ENCODE peak calls at places on chromosomes 6 and 20, in seven cellular contexts. I is endothelial cell of umbilical vein, J is PC-3, V is IMR-90, T is H9, R is neural progenitor cell, A is mammary epithelial cell. E is an unnamed sample.

GRCh38 chr6:57257911-57258541 is 35.9 kb upstream of the RAB23 start:
- DNase-seq in R (no peak), V (peak; percentile 84), T (no peak), J (no peak), I (peak; percentile 12), A (no peak), E (no peak)

GRCh38 chr6:40324206-40324605 is 263.0 kb downstream of the LRFN2 start:
- DNase-seq in I (no peak), A (no peak), V (no peak), T (no peak), R (no peak), J (no peak), E (no peak)

GRCh38 chr6:8334113-8334512 is 101.2 kb downstream of the SLC35B3 start:
- DNase-seq in J (no peak), A (peak; percentile 59), I (no peak), R (no peak), T (no peak), V (no peak), E (no peak)

GRCh38 chr6:138001750-138002349 is 105.4 kb downstream of the PERP start:
- DNase-seq in T (no peak), V (peak; percentile 53), R (peak; percentile 70), I (peak; percentile 62), J (peak; percentile 69), A (peak; percentile 43), E (peak; percentile 66)

GRCh38 chr6:117544725-117545124 is 57.6 kb downstream of the GOPC start:
- DNase-seq in T (no peak), V (no peak), J (no peak), I (no peak), A (no peak), R (no peak), E (no peak)

GRCh38 chr6:163668061-163668426 is 253.5 kb downstream of the QKI start:
- DNase-seq in A (no peak), T (no peak), J (no peak), V (no peak), I (no peak), R (no peak), E (no peak)

GRCh38 chr6:28353981-28354676 is 4.4 kb downstream of the ZKSCAN3 start:
- DNase-seq in T (no peak), J (peak; percentile 95), I (peak; percentile 86), R (no peak), A (peak; percentile 64), V (peak; percentile 33), E (peak; percentile 27)

GRCh38 chr6:32973144-32973854 is 4.9 kb downstream of the BRD2 start:
- DNase-seq in I (peak; percentile 40), R (peak; percentile 90), J (peak; percentile 27), V (peak; percentile 40), A (peak; percentile 51), T (no peak), E (peak; percentile 48)

GRCh38 chr6:168469198-168469943 is 28.4 kb downstream of the SMOC2 start:
- DNase-seq in T (no peak), J (no peak), A (no peak), R (peak; percentile 25), V (no peak), I (no peak), E (no peak)

GRCh38 chr6:36252005-36252404 is 17.9 kb upstream of the PNPLA1 start:
- DNase-seq in I (no peak), A (no peak), R (no peak), V (no peak), J (no peak), T (no peak), E (no peak)

GRCh38 chr20:18783385-18783959 is 30.1 kb upstream of the SCP2D1 start:
- DNase-seq in R (no peak), J (no peak), T (no peak), I (no peak), V (no peak), A (no peak), E (no peak)

GRCh38 chr20:22459754-22460153 is 124.6 kb downstream of the FOXA2 start:
- DNase-seq in R (no peak), V (no peak), A (no peak), J (no peak), I (no peak), T (no peak), E (no peak)

GRCh38 chr6:31035862-31036497 is 25.7 kb downstream of the MUC22 start:
- DNase-seq in R (no peak), V (peak; percentile 7), T (no peak), I (no peak), A (no peak), J (peak; percentile 16), E (no peak)

GRCh38 chr20:35561268-35561667 is 19.4 kb downstream of the ERGIC3 start:
- DNase-seq in A (no peak), T (peak; percentile 75), I (peak; percentile 30), J (peak; percentile 63), V (peak; percentile 59), R (peak; percentile 77), E (peak; percentile 32)

GRCh38 chr6:166307981-166308768 is at the start of gene PRR18:
- DNase-seq in I (no peak), A (no peak), R (peak; percentile 55), J (no peak), T (peak; percentile 51), V (no peak), E (no peak)

GRCh38 chr6:154932562-154933027 is 62.5 kb upstream of the TIAM2 start:
- DNase-seq in V (peak; percentile 78), A (peak; percentile 62), T (no peak), J (peak; percentile 82), I (no peak), R (no peak), E (no peak)

GRCh38 chr6:20473518-20473917 is 60.7 kb upstream of the CDKAL1 start:
- DNase-seq in T (no peak), J (no peak), R (no peak), V (no peak), I (no peak), A (no peak), E (no peak)

DNA sequence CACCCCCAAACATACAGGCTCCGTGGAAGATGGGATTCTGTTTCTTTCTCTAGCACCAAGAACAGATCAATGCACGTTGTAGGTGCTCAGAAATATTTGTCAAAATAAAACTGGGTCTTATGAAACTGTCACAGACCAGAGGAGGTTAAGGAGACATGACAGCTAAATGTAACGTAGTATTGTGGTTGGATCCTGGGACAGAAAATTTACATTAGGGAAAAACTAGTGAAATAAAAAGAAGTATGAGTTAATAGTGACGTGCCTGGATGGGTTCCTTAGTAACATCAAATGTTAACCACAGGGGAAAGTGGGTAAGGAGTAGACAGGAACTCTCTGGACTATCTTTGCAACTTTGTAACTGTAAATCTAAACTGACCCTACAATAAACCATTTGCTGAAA is 31.5 kb downstream of the NOL4L start:
- DNase-seq in I (no peak), R (no peak), J (no peak), A (no peak), T (no peak), V (no peak), E (no peak)
- H4K20me1 ChIP-seq in I (no peaks in the 10 kb centered on the region), R (no peaks in the 10 kb centered on the region), J (no peaks in the 10 kb centered on the region), A (no peaks in the 10 kb centered on the region), T (no peaks in the 10 kb centered on the region), V (no peaks in the 10 kb centered on the region), E (peaks cover 35% of the 10 kb centered on the region)

GRCh38 chr6:11322252-11322885 is 89.9 kb upstream of the NEDD9 start:
- DNase-seq in I (no peak), V (no peak), T (no peak), J (peak; percentile 78), A (peak; percentile 33), R (no peak), E (no peak)

GRCh38 chr6:11323666-11324452 is 91.4 kb upstream of the NEDD9 start:
- DNase-seq in T (no peak), R (no peak), I (no peak), A (no peak), J (no peak), V (no peak), E (no peak)

GRCh38 chr6:11325431-11325830 is 93.0 kb upstream of the NEDD9 start:
- DNase-seq in A (no peak), J (no peak), I (no peak), R (no peak), V (no peak), T (no peak), E (no peak)

GRCh38 chr6:11320914-11321549 is 88.6 kb upstream of the NEDD9 start:
- DNase-seq in R (no peak), J (no peak), I (no peak), A (no peak), T (no peak), V (no peak), E (no peak)

GRCh38 chr6:11324453-11325023 is 92.1 kb upstream of the NEDD9 start:
- DNase-seq in R (no peak), A (no peak), I (no peak), V (peak; percentile 19), T (no peak), J (no peak), E (no peak)
- H4K20me1 ChIP-seq in R (no peaks in the 10 kb centered on the region), A (no peaks in the 10 kb centered on the region), I (no peaks in the 10 kb centered on the region), V (no peaks in the 10 kb centered on the region), T (no peaks in the 10 kb centered on the region), J (no peaks in the 10 kb centered on the region), E (no peaks in the 10 kb centered on the region)

GRCh38 chr20:32429343-32429742 is 71.2 kb downstream of the ASXL1 start:
- DNase-seq in T (no peak), A (no peak), V (no peak), R (no peak), I (no peak), J (no peak), E (no peak)
- H4K20me1 ChIP-seq in T (no peaks in the 10 kb centered on the region), A (no peaks in the 10 kb centered on the region), V (peaks cover 49% of the 10 kb centered on the region), R (peaks cover 13% of the 10 kb centered on the region), I (no peaks in the 10 kb centered on the region), J (no peaks in the 10 kb centered on the region), E (peaks cover 29% of the 10 kb centered on the region)

GRCh38 chr6:44117397-44118128 is 9.7 kb downstream of the MRPL14 start:
- DNase-seq in A (peak; percentile 81), I (no peak), R (no peak), J (peak; percentile 82), V (no peak), T (no peak), E (no peak)

GRCh38 chr6:44123544-44123943 is 3.7 kb downstream of the MRPL14 start:
- DNase-seq in R (no peak), T (no peak), V (no peak), J (no peak), I (no peak), A (no peak), E (no peak)

GRCh38 chr6:44119704-44120262 is 7.5 kb downstream of the MRPL14 start:
- DNase-seq in J (peak; percentile 22), T (no peak), V (no peak), R (no peak), I (no peak), A (no peak), E (no peak)

GRCh38 chr6:44122821-44123220 is 4.4 kb downstream of the MRPL14 start:
- DNase-seq in J (no peak), I (peak; percentile 93), A (no peak), T (no peak), V (no peak), R (no peak), E (peak; percentile 28)

DNA sequence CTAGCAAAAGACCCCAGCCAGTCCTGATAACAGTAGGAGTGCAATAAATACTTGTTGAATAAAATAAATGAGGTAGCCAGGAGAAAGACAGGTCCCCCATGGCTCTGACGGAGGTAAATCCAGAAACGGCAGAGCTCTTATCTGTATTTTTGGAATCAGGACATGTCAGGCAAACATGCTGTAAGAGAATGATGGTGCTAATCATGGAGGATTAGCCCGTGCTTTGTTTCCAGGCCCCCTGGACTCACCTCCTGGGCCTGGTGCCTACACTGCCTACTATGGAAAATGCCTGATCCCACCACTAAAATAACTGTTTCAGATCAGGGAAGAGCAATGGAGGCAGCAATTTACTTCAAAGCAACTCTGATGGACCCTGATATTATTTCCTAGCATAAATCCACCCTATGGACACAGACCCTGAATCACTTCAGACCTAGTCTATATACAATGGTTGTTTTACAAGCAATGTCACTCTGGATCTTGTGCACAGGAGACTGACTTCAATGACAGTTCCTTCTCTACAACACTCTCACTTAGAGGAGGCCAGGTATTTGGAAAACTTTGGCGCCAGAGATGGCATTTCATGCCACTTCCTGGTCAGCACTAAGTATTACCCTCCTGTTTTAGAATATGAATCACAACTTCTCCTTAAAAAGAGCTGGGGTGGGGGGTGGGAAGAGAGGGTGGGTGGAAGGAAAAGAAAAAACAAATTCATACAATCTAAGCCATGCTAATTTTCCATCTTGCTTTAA is 6.4 kb downstream of the MRPL14 start:
- DNase-seq in T (no peak), V (no peak), R (peak; percentile 46), I (no peak), A (no peak), J (no peak), E (no peak)
- H4K20me1 ChIP-seq in T (no peaks in the 10 kb centered on the region), V (peaks cover 74% of the 10 kb centered on the region), R (peaks cover 100% of the 10 kb centered on the region), I (no peaks in the 10 kb centered on the region), A (peaks cover 3% of the 10 kb centered on the region), J (peaks cover 40% of the 10 kb centered on the region), E (peaks cover 98% of the 10 kb centered on the region)